ENCODE peak calls at places on chromosomes 16 and 17, in eight cellular contexts. One of them, this sample, is unnamed.

GRCh38 chr17:80422981-80423380 is 8.0 kb downstream of the ENDOV start:
- DNase-seq in nephron progenitor cell: no peak
- DNase-seq in CD4-positive, alpha-beta T cell: no peak
- DNase-seq in fibroblast of lung: no peak
- DNase-seq in MCF 10A: no peak
- DNase-seq in IMR-90: no peak
- DNase-seq in epithelial cell of esophagus: no peak
- DNase-seq in AG04449: no peak
- DNase-seq in this sample: no peak

GRCh38 chr17:72342061-72342460 is 221.2 kb downstream of the SOX9 start:
- DNase-seq in nephron progenitor cell: no peak
- DNase-seq in CD4-positive, alpha-beta T cell: no peak
- DNase-seq in fibroblast of lung: no peak
- DNase-seq in MCF 10A: no peak
- DNase-seq in IMR-90: no peak
- DNase-seq in epithelial cell of esophagus: no peak
- DNase-seq in AG04449: no peak
- DNase-seq in this sample: no peak

GRCh38 chr17:17774009-17774881 is 62.5 kb downstream of the SREBF1 start:
- DNase-seq in nephron progenitor cell: no peak
- DNase-seq in CD4-positive, alpha-beta T cell: no peak
- DNase-seq in fibroblast of lung: peak; percentile 62
- DNase-seq in MCF 10A: peak; percentile 86
- DNase-seq in IMR-90: peak; percentile 52
- DNase-seq in epithelial cell of esophagus: peak; percentile 96
- DNase-seq in AG04449: no peak
- DNase-seq in this sample: peak; percentile 70

GRCh38 chr17:38733315-38734234 is 3.4 kb downstream of the CISD3 start:
- DNase-seq in nephron progenitor cell: no peak
- DNase-seq in CD4-positive, alpha-beta T cell: no peak
- DNase-seq in fibroblast of lung: no peak
- DNase-seq in MCF 10A: no peak
- DNase-seq in IMR-90: no peak
- DNase-seq in epithelial cell of esophagus: no peak
- DNase-seq in AG04449: no peak
- DNase-seq in this sample: no peak

GRCh38 chr17:44147812-44148211 is 6.1 kb downstream of the HROB start:
- DNase-seq in nephron progenitor cell: no peak
- DNase-seq in CD4-positive, alpha-beta T cell: no peak
- DNase-seq in fibroblast of lung: no peak
- DNase-seq in MCF 10A: no peak
- DNase-seq in IMR-90: no peak
- DNase-seq in epithelial cell of esophagus: no peak
- DNase-seq in AG04449: no peak
- DNase-seq in this sample: no peak

GRCh38 chr17:62652251-62653001 is 25.0 kb downstream of the MRC2 start:
- DNase-seq in nephron progenitor cell: peak; percentile 61
- DNase-seq in CD4-positive, alpha-beta T cell: peak; percentile 13
- DNase-seq in fibroblast of lung: peak; percentile 63
- DNase-seq in MCF 10A: peak; percentile 65
- DNase-seq in IMR-90: peak; percentile 75
- DNase-seq in epithelial cell of esophagus: peak; percentile 29
- DNase-seq in AG04449: no peak
- DNase-seq in this sample: peak; percentile 75

GRCh38 chr16:81035975-81036750 is 521 bp downstream of the ATMIN start:
- DNase-seq in nephron progenitor cell: peak; percentile 54
- DNase-seq in CD4-positive, alpha-beta T cell: peak; percentile 36
- DNase-seq in fibroblast of lung: peak; percentile 15
- DNase-seq in MCF 10A: peak; percentile 20
- DNase-seq in IMR-90: peak; percentile 11
- DNase-seq in epithelial cell of esophagus: peak; percentile 44
- DNase-seq in AG04449: no peak
- DNase-seq in this sample: peak; percentile 52

GRCh38 chr16:79509221-79509631 is 91.3 kb downstream of the MAF start:
- DNase-seq in nephron progenitor cell: no peak
- DNase-seq in CD4-positive, alpha-beta T cell: no peak
- DNase-seq in fibroblast of lung: no peak
- DNase-seq in MCF 10A: no peak
- DNase-seq in IMR-90: no peak
- DNase-seq in epithelial cell of esophagus: no peak
- DNase-seq in AG04449: no peak
- DNase-seq in this sample: no peak

GRCh38 chr17:78647030-78647429 is 69.8 kb upstream of the DNAH17 start:
- DNase-seq in nephron progenitor cell: no peak
- DNase-seq in CD4-positive, alpha-beta T cell: no peak
- DNase-seq in fibroblast of lung: no peak
- DNase-seq in MCF 10A: no peak
- DNase-seq in IMR-90: no peak
- DNase-seq in epithelial cell of esophagus: no peak
- DNase-seq in AG04449: no peak
- DNase-seq in this sample: no peak

GRCh38 chr17:27608330-27609230 is 22.4 kb upstream of the LGALS9 start:
- DNase-seq in nephron progenitor cell: no peak
- DNase-seq in CD4-positive, alpha-beta T cell: no peak
- DNase-seq in fibroblast of lung: no peak
- DNase-seq in MCF 10A: no peak
- DNase-seq in IMR-90: no peak
- DNase-seq in epithelial cell of esophagus: peak; percentile 58
- DNase-seq in AG04449: no peak
- DNase-seq in this sample: no peak

GRCh38 chr17:181213-182163 is at the start of gene DOC2B:
- DNase-seq in nephron progenitor cell: peak; percentile 77
- DNase-seq in CD4-positive, alpha-beta T cell: no peak
- DNase-seq in fibroblast of lung: no peak
- DNase-seq in MCF 10A: no peak
- DNase-seq in IMR-90: peak; percentile 27
- DNase-seq in epithelial cell of esophagus: peak; percentile 24
- DNase-seq in AG04449: no peak
- DNase-seq in this sample: peak; percentile 43

GRCh38 chr17:7557825-7558543 is 566 bp upstream of the TNFSF13 start:
- DNase-seq in nephron progenitor cell: peak; percentile 47
- DNase-seq in CD4-positive, alpha-beta T cell: no peak
- DNase-seq in fibroblast of lung: peak; percentile 77
- DNase-seq in MCF 10A: peak; percentile 95
- DNase-seq in IMR-90: peak; percentile 49
- DNase-seq in epithelial cell of esophagus: peak; percentile 54
- DNase-seq in AG04449: no peak
- DNase-seq in this sample: no peak

GRCh38 chr17:41651625-41652460 is 27.5 kb upstream of the KRT17 start:
- DNase-seq in nephron progenitor cell: no peak
- DNase-seq in CD4-positive, alpha-beta T cell: no peak
- DNase-seq in fibroblast of lung: no peak
- DNase-seq in MCF 10A: peak; percentile 88
- DNase-seq in IMR-90: no peak
- DNase-seq in epithelial cell of esophagus: peak; percentile 97
- DNase-seq in AG04449: no peak
- DNase-seq in this sample: no peak

GRCh38 chr17:10772425-10773380 is 31.2 kb downstream of the TMEM238L start:
- DNase-seq in nephron progenitor cell: peak; percentile 65
- DNase-seq in CD4-positive, alpha-beta T cell: no peak
- DNase-seq in fibroblast of lung: peak; percentile 8
- DNase-seq in MCF 10A: peak; percentile 48
- DNase-seq in IMR-90: peak; percentile 15
- DNase-seq in epithelial cell of esophagus: no peak
- DNase-seq in AG04449: no peak
- DNase-seq in this sample: no peak

GRCh38 chr17:44610871-44611270 is 45.4 kb upstream of the MEIOC start:
- DNase-seq in nephron progenitor cell: no peak
- DNase-seq in CD4-positive, alpha-beta T cell: no peak
- DNase-seq in fibroblast of lung: no peak
- DNase-seq in MCF 10A: peak; percentile 24
- DNase-seq in IMR-90: no peak
- DNase-seq in epithelial cell of esophagus: peak; percentile 14
- DNase-seq in AG04449: no peak
- DNase-seq in this sample: peak; percentile 67

GRCh38 chr17:2081564-2081963 is 26.7 kb downstream of the HIC1 start:
- DNase-seq in nephron progenitor cell: no peak
- DNase-seq in CD4-positive, alpha-beta T cell: no peak
- DNase-seq in fibroblast of lung: no peak
- DNase-seq in MCF 10A: peak; percentile 26
- DNase-seq in IMR-90: peak; percentile 53
- DNase-seq in epithelial cell of esophagus: peak; percentile 83
- DNase-seq in AG04449: no peak
- DNase-seq in this sample: peak; percentile 66

GRCh38 chr16:53745126-53745525 is 41.2 kb downstream of the FTO start:
- DNase-seq in nephron progenitor cell: no peak
- DNase-seq in CD4-positive, alpha-beta T cell: no peak
- DNase-seq in fibroblast of lung: no peak
- DNase-seq in MCF 10A: peak; percentile 60
- DNase-seq in IMR-90: no peak
- DNase-seq in epithelial cell of esophagus: peak; percentile 87
- DNase-seq in AG04449: no peak
- DNase-seq in this sample: peak; percentile 44

GRCh38 chr16:9040766-9041430 is 50.5 kb upstream of the HAPSTR1 start:
- DNase-seq in nephron progenitor cell: no peak
- DNase-seq in CD4-positive, alpha-beta T cell: no peak
- DNase-seq in fibroblast of lung: no peak
- DNase-seq in MCF 10A: peak; percentile 18
- DNase-seq in IMR-90: no peak
- DNase-seq in epithelial cell of esophagus: peak; percentile 46
- DNase-seq in AG04449: no peak
- DNase-seq in this sample: no peak

GRCh38 chr17:2053380-2054261 is 1.3 kb upstream of the HIC1 start:
- DNase-seq in nephron progenitor cell: peak; percentile 64
- DNase-seq in CD4-positive, alpha-beta T cell: peak; percentile 59
- DNase-seq in fibroblast of lung: peak; percentile 77
- DNase-seq in MCF 10A: peak; percentile 44
- DNase-seq in IMR-90: peak; percentile 67
- DNase-seq in epithelial cell of esophagus: peak; percentile 62
- DNase-seq in AG04449: no peak
- DNase-seq in this sample: peak; percentile 93

GRCh38 chr16:83967838-83968482 is at the start of gene NECAB2:
- DNase-seq in nephron progenitor cell: peak; percentile 79
- DNase-seq in CD4-positive, alpha-beta T cell: no peak
- DNase-seq in fibroblast of lung: no peak
- DNase-seq in MCF 10A: peak; percentile 23
- DNase-seq in IMR-90: peak; percentile 8
- DNase-seq in epithelial cell of esophagus: peak; percentile 22
- DNase-seq in AG04449: no peak
- DNase-seq in this sample: peak; percentile 76

DNA sequence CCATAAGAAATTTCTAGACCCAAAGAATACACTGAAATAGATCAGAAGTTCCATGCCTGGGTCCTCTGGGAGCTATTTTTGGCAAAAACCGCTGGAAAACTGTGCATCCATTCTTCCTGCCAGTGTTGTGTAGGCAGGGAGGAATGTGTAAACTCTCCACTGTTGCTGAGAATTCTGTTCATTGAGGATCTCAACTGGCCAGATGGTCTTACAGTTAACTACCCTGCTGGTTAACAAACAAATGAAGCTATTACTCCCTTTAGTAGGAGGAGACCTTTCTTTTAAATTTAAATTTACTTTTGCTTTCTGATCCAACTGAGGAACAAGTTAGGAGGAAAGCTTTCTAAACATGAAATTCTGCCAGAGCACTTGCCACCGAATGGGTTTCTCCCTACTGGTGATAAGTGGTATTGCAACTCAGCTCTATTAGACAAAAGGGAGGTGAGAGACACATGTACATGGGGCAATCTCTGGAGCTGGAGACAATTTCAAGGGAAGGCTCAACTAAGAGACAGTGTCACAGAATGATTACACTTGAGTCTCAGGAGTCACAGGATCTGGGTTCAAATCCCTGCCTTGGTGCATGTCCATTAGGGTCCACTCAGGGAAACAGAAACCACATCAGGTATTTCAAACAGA is 37.6 kb downstream of the SOCS1 start:
- DNase-seq in nephron progenitor cell: no peak
- DNase-seq in CD4-positive, alpha-beta T cell: no peak
- DNase-seq in fibroblast of lung: no peak
- DNase-seq in MCF 10A: no peak
- DNase-seq in IMR-90: peak; percentile 25
- DNase-seq in epithelial cell of esophagus: no peak
- DNase-seq in AG04449: no peak
- DNase-seq in this sample: no peak
- TF ChIP-seq CTCF in nephron progenitor cell: peak; percentile 37
- TF ChIP-seq CTCF in CD4-positive, alpha-beta T cell: peak; percentile 44
- TF ChIP-seq CTCF in fibroblast of lung: peak; percentile 58
- TF ChIP-seq CTCF in MCF 10A: peak; percentile 49
- TF ChIP-seq CTCF in IMR-90: peak; percentile 24
- TF ChIP-seq CTCF in epithelial cell of esophagus: peak; percentile 48
- TF ChIP-seq CTCF in AG04449: no peak
- TF ChIP-seq CTCF in this sample: peak; percentile 47

GRCh38 chr16:67723151-67723915 is 4.2 kb upstream of the GFOD2 start:
- DNase-seq in nephron progenitor cell: no peak
- DNase-seq in CD4-positive, alpha-beta T cell: no peak
- DNase-seq in fibroblast of lung: no peak
- DNase-seq in MCF 10A: peak; percentile 54
- DNase-seq in IMR-90: peak; percentile 75
- DNase-seq in epithelial cell of esophagus: peak; percentile 89
- DNase-seq in AG04449: peak; percentile 42
- DNase-seq in this sample: peak; percentile 91
- TF ChIP-seq CTCF in nephron progenitor cell: no peak
- TF ChIP-seq CTCF in CD4-positive, alpha-beta T cell: no peak
- TF ChIP-seq CTCF in fibroblast of lung: no peak
- TF ChIP-seq CTCF in MCF 10A: no peak
- TF ChIP-seq CTCF in IMR-90: no peak
- TF ChIP-seq CTCF in epithelial cell of esophagus: peak; percentile 11
- TF ChIP-seq CTCF in AG04449: no peak
- TF ChIP-seq CTCF in this sample: no peak

DNA sequence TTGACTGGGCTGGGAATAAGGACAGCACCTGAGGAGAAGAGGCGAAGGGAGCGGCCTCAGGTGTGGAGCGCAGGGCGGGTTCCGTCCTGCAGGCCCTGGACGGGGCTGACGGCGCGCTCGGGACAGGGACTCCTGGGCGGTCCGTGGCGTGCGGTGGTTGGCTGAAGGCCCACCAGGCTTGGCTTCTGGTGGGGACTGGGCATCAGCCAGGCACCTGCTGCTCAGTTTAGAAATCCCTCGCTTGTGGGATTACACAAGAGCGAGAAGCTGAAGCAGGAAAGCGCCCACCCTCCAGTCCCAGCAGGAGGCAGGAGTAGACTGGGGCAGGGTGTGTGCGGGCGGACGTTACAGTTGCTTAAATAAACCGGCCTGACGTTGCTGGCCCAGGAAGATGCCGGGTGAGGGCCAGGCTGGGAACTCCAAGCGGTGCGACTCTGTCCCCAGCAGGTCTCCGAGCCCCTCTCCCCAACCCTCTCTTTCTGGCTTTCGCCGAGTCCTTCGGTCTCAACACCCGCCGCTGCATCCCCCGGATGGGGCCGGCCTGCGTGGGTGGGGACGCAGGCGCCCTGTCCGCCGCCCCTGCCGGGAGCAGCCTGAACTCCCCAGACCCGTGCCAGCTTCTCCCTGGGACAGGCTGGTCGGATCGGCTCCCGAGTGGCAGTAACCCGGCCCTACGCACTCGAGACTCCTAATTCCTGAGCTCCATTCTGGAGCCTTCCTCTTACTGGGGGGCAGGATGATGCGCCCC is 639 bp downstream of the MIF4GD start:
- DNase-seq in nephron progenitor cell: peak; percentile 67
- DNase-seq in CD4-positive, alpha-beta T cell: peak; percentile 27
- DNase-seq in fibroblast of lung: peak; percentile 76
- DNase-seq in MCF 10A: peak; percentile 81
- DNase-seq in IMR-90: peak; percentile 76
- DNase-seq in epithelial cell of esophagus: peak; percentile 82
- DNase-seq in AG04449: no peak
- DNase-seq in this sample: peak; percentile 86
- TF ChIP-seq CTCF in nephron progenitor cell: no peak
- TF ChIP-seq CTCF in CD4-positive, alpha-beta T cell: no peak
- TF ChIP-seq CTCF in fibroblast of lung: peak; percentile 36
- TF ChIP-seq CTCF in MCF 10A: peak; percentile 37
- TF ChIP-seq CTCF in IMR-90: peak; percentile 63
- TF ChIP-seq CTCF in epithelial cell of esophagus: peak; percentile 59
- TF ChIP-seq CTCF in AG04449: peak; percentile 51
- TF ChIP-seq CTCF in this sample: peak; percentile 51

GRCh38 chr16:20995711-20996110 is 95.1 kb downstream of the LYRM1 start:
- DNase-seq in nephron progenitor cell: no peak
- DNase-seq in CD4-positive, alpha-beta T cell: no peak
- DNase-seq in fibroblast of lung: no peak
- DNase-seq in MCF 10A: no peak
- DNase-seq in IMR-90: no peak
- DNase-seq in epithelial cell of esophagus: no peak
- DNase-seq in AG04449: no peak
- DNase-seq in this sample: no peak
- TF ChIP-seq CTCF in nephron progenitor cell: no peak
- TF ChIP-seq CTCF in CD4-positive, alpha-beta T cell: no peak
- TF ChIP-seq CTCF in fibroblast of lung: no peak
- TF ChIP-seq CTCF in MCF 10A: no peak
- TF ChIP-seq CTCF in IMR-90: no peak
- TF ChIP-seq CTCF in epithelial cell of esophagus: no peak
- TF ChIP-seq CTCF in AG04449: no peak
- TF ChIP-seq CTCF in this sample: no peak

This sample was measured in foreskin fibroblast.